ENCODE peak calls at places on chromosomes 12 and 14, in four cellular contexts. P is Kasumi-1; X is NCI-H1092 treated with DMSO at 0.1 percent for 48 hours; Y is activated CD4-positive, alpha-beta T cell treated with anti-CD3 and anti-CD28 coated beads, Interleukin-2, amount 50 U/mL, for 24 hours. F is an unnamed sample.

GRCh38 chr12:111427417-111428074 is 21.8 kb downstream of the SH2B3 start:
- DNase-seq in P (no peak), X (no peak), Y (no peak), F (no peak)

GRCh38 chr12:53638057-53638456 is 11.9 kb upstream of the ATF7 start:
- DNase-seq in P (no peak), X (no peak), Y (no peak), F (no peak)

GRCh38 chr12:31019561-31020308 is 53.9 kb upstream of the DDX11 start:
- DNase-seq in Y (no peak), X (no peak), P (no peak), F (no peak)

GRCh38 chr12:131194166-131194565 is 240.5 kb downstream of the ADGRD1 start:
- DNase-seq in Y (no peak), P (no peak), X (no peak), F (no peak)

GRCh38 chr12:55314043-55314442 is at the start of gene OR6C1:
- DNase-seq in X (no peak), Y (no peak), P (no peak), F (no peak)

GRCh38 chr12:53485955-53486729 is 13.1 kb downstream of the MAP3K12 start:
- DNase-seq in Y (no peak), X (no peak), P (no peak), F (no peak)

GRCh38 chr14:61573748-61574513 is 121.4 kb upstream of the HIF1A start:
- DNase-seq in P (no peak), X (no peak), Y (no peak), F (no peak)

GRCh38 chr12:46950116-46950515 is 124.3 kb upstream of the SLC38A4 start:
- DNase-seq in Y (no peak), P (no peak), X (no peak), F (no peak)

GRCh38 chr14:65170768-65171251 is 68.5 kb upstream of the MAX start:
- DNase-seq in X (no peak), P (peak), Y (peak), F (no peak)

GRCh38 chr14:89921346-89921745 is 33.2 kb downstream of the EFCAB11 start:
- DNase-seq in P (no peak), Y (no peak), X (no peak), F (no peak)

GRCh38 chr14:50675597-50675996 is 7.5 kb upstream of the SAV1 start:
- DNase-seq in P (no peak), Y (no peak), X (no peak), F (no peak)